ENCODE peak calls at places on chromosomes 2 and 18, in ten cellular contexts. V, R, C, H, L, I, W, A, X and E are unnamed samples. For H3K4me1 and H3K36me3, the result is how much of the 10 kb centered on the place peaks cover.

GRCh38 chr18:61893304-61893970 is 630 bp upstream of the RNF152 start:
- DNase-seq in V (peak), R (peak), C (no peak), H (peak), L (peak), I (peak), W (peak), A (peak), X (peak), E (peak)

GRCh38 chr2:239893236-239893515 is 132.0 kb downstream of the NDUFA10 start:
- DNase-seq in V (no peak), R (no peak), C (no peak), H (no peak), L (no peak), I (no peak), W (no peak), A (no peak), X (no peak), E (no peak)

GRCh38 chr2:79776461-79777146 is 263.8 kb downstream of the CTNNA2 start:
- DNase-seq in V (no peak), R (no peak), C (no peak), H (no peak), L (no peak), I (no peak), W (no peak), A (no peak), X (no peak), E (no peak)

GRCh38 chr2:234677758-234678538 is 181.1 kb upstream of the ARL4C start:
- DNase-seq in V (no peak), R (no peak), C (no peak), H (peak), L (no peak), I (no peak), W (no peak), A (no peak), X (no peak), E (no peak)

GRCh38 chr2:179443175-179443574 is 178.5 kb upstream of the SESTD1 start:
- DNase-seq in V (no peak), R (no peak), C (peak), H (no peak), L (no peak), I (no peak), W (no peak), A (no peak), X (peak), E (no peak)

GRCh38 chr2:45199973-45200372 is 190.7 kb upstream of the SIX2 start:
- DNase-seq in V (no peak), R (no peak), C (no peak), H (no peak), L (no peak), I (no peak), W (no peak), A (no peak), X (no peak), E (no peak)

GRCh38 chr2:133817680-133818566 is 249.7 kb upstream of the NCKAP5 start:
- DNase-seq in V (peak), R (no peak), C (no peak), H (peak), L (no peak), I (no peak), W (no peak), A (no peak), X (no peak), E (no peak)

GRCh38 chr2:96308248-96308647 is 2.9 kb upstream of the SNRNP200 start:
- DNase-seq in V (no peak), R (no peak), C (no peak), H (no peak), L (no peak), I (no peak), W (no peak), A (no peak), X (no peak), E (no peak)

GRCh38 chr2:136129601-136130000 is 11.7 kb upstream of the CXCR4 start:
- DNase-seq in V (no peak), R (no peak), C (no peak), H (no peak), L (no peak), I (no peak), W (no peak), A (no peak), X (no peak), E (peak)

GRCh38 chr18:46407471-46408166 is 249.4 kb downstream of the LOXHD1 start:
- DNase-seq in V (no peak), R (no peak), C (no peak), H (peak), L (no peak), I (no peak), W (no peak), A (no peak), X (no peak), E (no peak)

GRCh38 chr18:9666548-9666947 is 41.6 kb upstream of the RAB31 start:
- DNase-seq in V (no peak), R (no peak), C (no peak), H (no peak), L (no peak), I (no peak), W (no peak), A (no peak), X (no peak), E (no peak)

GRCh38 chr2:120735750-120736170 is at the start of gene GLI2:
- DNase-seq in V (peak), R (peak), C (peak), H (peak), L (peak), I (peak), W (peak), A (peak), X (peak), E (peak)

GRCh38 chr2:120785228-120785966 is 49.7 kb downstream of the GLI2 start:
- DNase-seq in V (no peak), R (no peak), C (no peak), H (no peak), L (no peak), I (no peak), W (peak), A (no peak), X (no peak), E (no peak)

GRCh38 chr2:137968477-137969417 is 4.5 kb downstream of the HNMT start:
- DNase-seq in V (peak), R (no peak), C (no peak), H (no peak), L (no peak), I (no peak), W (no peak), A (no peak), X (no peak), E (no peak)

GRCh38 chr2:189252991-189253680 is 73.6 kb upstream of the COL5A2 start:
- DNase-seq in V (peak), R (no peak), C (no peak), H (no peak), L (no peak), I (no peak), W (no peak), A (peak), X (no peak), E (no peak)

GRCh38 chr18:32333781-32334180 is 136.9 kb downstream of the GAREM1 start:
- DNase-seq in V (no peak), R (peak), C (no peak), H (no peak), L (no peak), I (no peak), W (peak), A (no peak), X (no peak), E (no peak)

GRCh38 chr2:223549215-223549614 is 52.9 kb downstream of the SCG2 start:
- DNase-seq in V (peak), R (no peak), C (no peak), H (peak), L (no peak), I (no peak), W (no peak), A (no peak), X (no peak), E (no peak)

GRCh38 chr2:168394262-168394661 is 61.8 kb upstream of the CERS6 start:
- DNase-seq in V (no peak), R (no peak), C (no peak), H (no peak), L (no peak), I (no peak), W (no peak), A (no peak), X (no peak), E (no peak)

GRCh38 chr2:70982971-70983370 is 4.5 kb downstream of the ANKRD53 start:
- DNase-seq in V (no peak), R (peak), C (no peak), H (no peak), L (no peak), I (no peak), W (no peak), A (no peak), X (no peak), E (no peak)

GRCh38 chr2:235206980-235207579 is 255.3 kb downstream of the SH3BP4 start:
- DNase-seq in V (no peak), R (no peak), C (no peak), H (no peak), L (no peak), I (no peak), W (no peak), A (no peak), X (no peak), E (no peak)

GRCh38 chr2:213202006-213202405 is 50.6 kb upstream of the IKZF2 start:
- DNase-seq in V (no peak), R (no peak), C (no peak), H (no peak), L (no peak), I (no peak), W (no peak), A (no peak), X (no peak), E (no peak)

GRCh38 chr2:39411186-39411944 is 25.7 kb downstream of the MAP4K3 start:
- DNase-seq in V (peak), R (no peak), C (no peak), H (peak), L (no peak), I (no peak), W (no peak), A (no peak), X (no peak), E (no peak)

GRCh38 chr2:23596316-23596885 is 211.4 kb downstream of the KLHL29 start:
- DNase-seq in V (no peak), R (no peak), C (no peak), H (peak), L (no peak), I (peak), W (no peak), A (no peak), X (no peak), E (peak)

GRCh38 chr2:209525834-209526281 is 102.0 kb downstream of the MAP2 start:
- DNase-seq in V (peak), R (no peak), C (no peak), H (peak), L (no peak), I (no peak), W (no peak), A (no peak), X (no peak), E (no peak)

GRCh38 chr2:17672583-17673317 is 80.9 kb downstream of the SMC6 start:
- DNase-seq in V (no peak), R (no peak), C (no peak), H (peak), L (no peak), I (no peak), W (no peak), A (no peak), X (no peak), E (no peak)

GRCh38 chr18:13035249-13035914 is 44.2 kb downstream of the CEP192 start:
- DNase-seq in V (no peak), R (no peak), C (no peak), H (peak), L (no peak), I (no peak), W (no peak), A (no peak), X (no peak), E (no peak)

GRCh38 chr2:151730242-151730975 is 3.9 kb downstream of the NEB start:
- DNase-seq in V (no peak), R (no peak), C (no peak), H (peak), L (no peak), I (no peak), W (no peak), A (no peak), X (no peak), E (no peak)

GRCh38 chr2:128309341-128310093 is 9.2 kb downstream of the HS6ST1 start:
- DNase-seq in V (no peak), R (peak), C (no peak), H (peak), L (peak), I (peak), W (no peak), A (peak), X (peak), E (peak)

GRCh38 chr2:199460101-199460671 is 2.4 kb upstream of the SATB2 start:
- DNase-seq in V (peak), R (no peak), C (no peak), H (peak), L (no peak), I (no peak), W (no peak), A (no peak), X (no peak), E (no peak)

GRCh38 chr2:48249631-48250473 is 280.1 kb upstream of the STON1 start:
- DNase-seq in V (peak), R (no peak), C (no peak), H (peak), L (no peak), I (no peak), W (no peak), A (no peak), X (no peak), E (no peak)

GRCh38 chr18:64713284-64713683 is 564.4 kb upstream of the LINC00305 start:
- DNase-seq in V (no peak), R (no peak), C (no peak), H (no peak), L (no peak), I (no peak), W (no peak), A (no peak), X (no peak), E (peak)

GRCh38 chr2:4420032-4420431 is 716.7 kb downstream of the DCDC2C start:
- DNase-seq in V (no peak), R (no peak), C (no peak), H (no peak), L (no peak), I (no peak), W (no peak), A (no peak), X (no peak), E (no peak)

GRCh38 chr2:39521876-39522517 is 84.9 kb upstream of the MAP4K3 start:
- DNase-seq in V (no peak), R (no peak), C (no peak), H (no peak), L (no peak), I (no peak), W (no peak), A (no peak), X (no peak), E (no peak)

GRCh38 chr2:221465776-221466175 is 106.3 kb downstream of the EPHA4 start:
- DNase-seq in V (no peak), R (no peak), C (no peak), H (peak), L (no peak), I (no peak), W (no peak), A (no peak), X (no peak), E (peak)

GRCh38 chr2:109473616-109474318 is 140.0 kb downstream of the SEPTIN10 start:
- DNase-seq in V (no peak), R (no peak), C (no peak), H (no peak), L (no peak), I (no peak), W (no peak), A (peak), X (no peak), E (no peak)

GRCh38 chr2:20594957-20595356 is 55.9 kb downstream of the HS1BP3 start:
- DNase-seq in V (no peak), R (peak), C (no peak), H (no peak), L (peak), I (no peak), W (no peak), A (no peak), X (no peak), E (no peak)

GRCh38 chr18:44855681-44856080 is 175.0 kb downstream of the SETBP1 start:
- DNase-seq in V (no peak), R (no peak), C (no peak), H (no peak), L (no peak), I (no peak), W (no peak), A (no peak), X (no peak), E (no peak)

GRCh38 chr2:149741646-149742045 is 154.1 kb upstream of the MMADHC start:
- DNase-seq in V (peak), R (no peak), C (no peak), H (peak), L (no peak), I (no peak), W (no peak), A (no peak), X (no peak), E (no peak)

GRCh38 chr2:28624798-28625701 is 126.6 kb upstream of the PPP1CB start:
- DNase-seq in V (no peak), R (peak), C (no peak), H (peak), L (peak), I (no peak), W (no peak), A (peak), X (peak), E (peak)

GRCh38 chr2:179606141-179606540 is 255.3 kb downstream of the ZNF385B start:
- DNase-seq in V (no peak), R (no peak), C (no peak), H (no peak), L (no peak), I (no peak), W (no peak), A (no peak), X (no peak), E (no peak)

DNA sequence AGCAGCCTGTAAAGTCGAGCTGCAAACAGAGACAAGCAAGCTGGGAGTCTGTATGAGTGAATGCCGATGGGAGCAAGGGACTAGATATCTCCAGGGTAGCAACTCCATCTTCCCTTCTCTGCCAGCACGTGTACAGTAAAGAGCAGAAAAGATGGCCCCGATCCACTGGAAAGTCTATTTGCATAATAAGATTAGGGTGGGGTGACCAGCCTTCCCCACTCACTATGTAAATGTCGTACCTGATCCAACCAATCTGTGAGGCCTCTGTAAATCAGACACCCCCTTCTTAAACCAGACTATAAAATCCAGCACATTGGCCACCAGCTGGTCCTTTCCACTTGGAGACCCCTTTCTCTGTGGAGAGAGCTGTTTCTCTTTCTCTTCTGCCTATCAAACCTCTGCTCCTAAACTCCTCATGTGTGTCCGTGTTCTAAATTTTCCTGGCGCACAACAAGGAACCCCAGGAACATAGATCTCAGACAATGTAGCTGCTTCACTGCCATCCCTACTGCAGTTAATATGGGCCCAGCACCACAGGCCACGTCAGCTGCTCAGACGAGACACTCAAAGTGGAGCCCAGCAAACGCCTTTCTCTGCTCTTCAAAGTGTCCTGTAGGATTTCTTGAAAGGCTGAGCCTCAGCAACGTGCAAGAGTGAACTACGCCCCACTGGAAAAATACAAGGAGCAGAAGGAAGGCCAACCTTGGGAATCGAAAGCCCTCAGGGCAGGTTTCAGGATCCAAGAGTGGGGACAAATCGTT is 26.1 kb downstream of the DIPK1C start:
- DNase-seq in V (no peak), R (no peak), C (no peak), H (no peak), L (no peak), I (no peak), W (no peak), A (no peak), X (no peak), E (no peak)
- H3K4me1 ChIP-seq in V (under half), R (under half), C (under half), H (under half), L (under half), I (under half), W (under half), A (under half), X (under half), E (under half)

DNA sequence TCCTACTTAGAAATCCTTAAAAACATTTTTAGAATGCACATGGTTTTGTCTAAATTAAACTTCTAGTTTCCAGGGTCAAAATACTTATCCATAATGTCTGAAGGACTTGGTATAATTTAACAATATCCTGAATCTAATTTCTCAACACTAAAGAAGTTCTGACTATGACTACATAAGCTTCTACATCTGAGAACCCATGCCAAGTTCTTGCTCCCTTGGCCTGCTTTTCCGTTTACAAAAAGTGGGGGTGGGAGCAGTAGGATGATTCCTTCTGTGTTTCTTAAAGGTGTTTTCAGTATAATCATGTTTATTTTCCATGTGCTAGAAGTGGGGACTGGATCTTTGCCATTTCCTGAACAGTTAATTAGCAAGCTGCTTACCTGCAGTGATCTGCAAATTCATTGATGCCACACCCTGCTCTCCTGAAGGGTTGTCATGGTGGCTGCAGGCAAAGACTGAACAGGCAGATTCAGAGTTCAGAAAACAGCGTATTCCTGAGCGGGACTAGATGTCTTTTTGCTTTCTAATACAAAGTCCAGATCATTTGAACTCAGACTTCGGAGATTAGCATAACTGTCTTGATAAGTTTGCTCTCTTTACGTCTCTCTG is 36.2 kb downstream of the ADNP2 start:
- DNase-seq in V (peak), R (no peak), C (no peak), H (peak), L (no peak), I (no peak), W (no peak), A (peak), X (no peak), E (no peak)
- H3K36me3 ChIP-seq in V (under half), R (under half), C (under half), H (under half), L (under half), I (under half), W (under half), A (under half), X (under half), E (under half)

GRCh38 chr2:217653240-217653639 is 349.6 kb downstream of the TNS1 start:
- DNase-seq in V (peak), R (peak), C (no peak), H (peak), L (peak), I (peak), W (peak), A (peak), X (no peak), E (peak)
- TF ChIP-seq POLR2A in V (no peak), R (no peak), C (no peak), H (no peak), L (no peak), I (no peak), W (peak), A (no peak), X (no peak), E (no peak)

GRCh38 chr2:237073552-237073951 is 12.1 kb upstream of the COPS8 start:
- DNase-seq in V (peak), R (no peak), C (no peak), H (peak), L (no peak), I (no peak), W (no peak), A (no peak), X (no peak), E (no peak)
- H3K4me1 ChIP-seq in V (under half), R (under half), C (under half), H (under half), L (under half), I (under half), W (under half), A (under half), X (under half), E (under half)